ENCODE peak calls at places on chromosomes 12 and 14, in five cellular contexts. S, O, Z, E and D are unnamed samples.

GRCh38 chr12:131836193-131836592 is 8.0 kb downstream of the MMP17 start:
- DNase-seq in S (no peak), O (no peak), Z (no peak), E (no peak), D (peak; percentile 40)

GRCh38 chr12:124829008-124829707 is 34.5 kb downstream of the SCARB1 start:
- DNase-seq in S (no peak), O (no peak), Z (no peak), E (peak; percentile 32), D (peak; percentile 3)

GRCh38 chr12:6928703-6929407 is 1.1 kb downstream of the ATN1 start:
- DNase-seq in S (no peak), O (no peak), Z (no peak), E (no peak), D (peak; percentile 47)

GRCh38 chr12:88242939-88243338 is 100.8 kb downstream of the TMTC3 start:
- DNase-seq in S (no peak), O (no peak), Z (no peak), E (no peak), D (no peak)

GRCh38 chr14:52267501-52268190 is at the start of gene PTGDR:
- DNase-seq in S (peak; percentile 73), O (peak; percentile 30), Z (peak; percentile 23), E (no peak), D (peak; percentile 71)

GRCh38 chr12:25840678-25841077 is 117.8 kb upstream of the RASSF8 start:
- DNase-seq in S (no peak), O (no peak), Z (no peak), E (no peak), D (peak; percentile 11)

GRCh38 chr14:52778702-52779101 is 12.7 kb downstream of the GNPNAT1 start:
- DNase-seq in S (no peak), O (no peak), Z (no peak), E (no peak), D (no peak)

GRCh38 chr12:94586589-94587259 is 63.6 kb downstream of the TMCC3 start:
- DNase-seq in S (no peak), O (no peak), Z (no peak), E (no peak), D (no peak)

GRCh38 chr12:45934956-45935355 is 55.4 kb downstream of the SCAF11 start:
- DNase-seq in S (no peak), O (no peak), Z (no peak), E (no peak), D (no peak)

DNA sequence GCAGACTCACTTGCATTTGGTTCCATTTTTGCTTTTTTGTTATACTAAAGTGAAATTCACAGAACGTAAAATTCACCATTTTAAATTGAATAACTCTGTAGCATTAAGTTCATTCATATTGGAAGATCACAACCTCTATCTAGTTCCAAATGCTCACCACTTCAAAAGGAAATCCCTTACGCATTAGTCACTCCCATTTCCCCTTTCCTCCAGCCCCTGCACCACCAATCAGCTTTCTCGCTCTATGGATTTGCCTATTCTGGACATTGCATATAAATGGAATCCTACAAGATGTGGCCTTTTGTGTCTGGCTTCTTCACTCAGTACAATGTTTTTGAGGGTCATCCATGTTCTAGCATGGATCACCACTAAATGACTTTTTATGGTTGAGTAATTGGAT is 294.5 kb downstream of the KSR2 start:
- DNase-seq in S (no peak), O (no peak), Z (no peak), E (no peak), D (no peak)
- H3K4me3 ChIP-seq in S (no peak overlapping the region), O (no peak overlapping the region), Z (no peak overlapping the region), E (no peak overlapping the region), D (no peak overlapping the region)

DNA sequence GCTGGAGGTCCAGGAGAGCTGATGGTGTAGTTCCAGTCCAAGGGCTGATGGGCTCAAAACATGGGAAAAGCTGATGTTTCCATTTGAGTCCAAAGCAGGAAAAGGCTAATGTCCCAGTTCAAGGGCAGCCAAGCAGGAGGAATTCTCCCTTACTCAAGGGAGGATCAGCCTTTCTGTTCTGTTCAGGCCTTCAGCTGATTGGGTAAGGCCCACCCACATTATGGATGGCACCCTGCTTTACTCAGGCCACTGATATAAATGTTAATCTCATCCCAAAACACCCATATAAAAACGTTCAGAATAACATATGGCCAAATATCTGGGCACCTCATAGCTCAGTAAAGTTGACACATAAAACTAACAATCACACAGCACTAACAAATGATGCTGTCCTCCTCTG is 64.1 kb downstream of the SAMD4A start:
- DNase-seq in S (no peak), O (no peak), Z (no peak), E (no peak), D (no peak)
- H3K4me1 ChIP-seq in S (peaks cover 34% of the 10 kb centered on the region), O (peaks cover 16% of the 10 kb centered on the region), Z (peaks cover 38% of the 10 kb centered on the region), E (peaks cover 22% of the 10 kb centered on the region), D (peaks cover 11% of the 10 kb centered on the region)

GRCh38 chr12:4134434-4134762 is 139.2 kb upstream of the CCND2 start:
- DNase-seq in S (no peak), O (no peak), Z (no peak), E (no peak), D (no peak)
- H3K4me3 ChIP-seq in S (no peak overlapping the region), O (no peak overlapping the region), Z (no peak overlapping the region), E (no peak overlapping the region), D (no peak overlapping the region)

GRCh38 chr12:9027156-9027555 is 37.8 kb downstream of the KLRG1 start:
- DNase-seq in S (no peak), O (no peak), Z (no peak), E (no peak), D (no peak)

GRCh38 chr12:9024512-9024911 is 35.2 kb downstream of the KLRG1 start:
- DNase-seq in S (no peak), O (no peak), Z (no peak), E (no peak), D (no peak)

DNA sequence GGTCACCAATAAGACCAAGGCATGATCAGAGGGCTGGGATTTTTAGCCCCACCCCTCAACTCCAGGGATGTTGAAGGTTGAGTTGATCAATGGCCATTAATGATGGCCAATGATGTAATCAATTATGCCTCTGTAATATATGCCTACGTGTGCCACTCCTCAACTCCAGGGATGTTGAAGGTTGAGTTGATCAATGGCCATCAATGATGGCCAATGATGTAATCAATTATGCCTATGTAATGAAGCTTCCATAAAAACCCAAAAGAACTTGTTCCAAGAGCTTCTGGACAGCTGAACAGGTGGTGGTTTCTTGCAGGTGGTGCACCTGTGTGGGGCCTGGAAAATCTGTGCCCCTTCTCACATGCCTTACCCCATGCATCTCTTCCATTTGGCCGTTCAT is 33.2 kb downstream of the KLRG1 start:
- DNase-seq in S (no peak), O (no peak), Z (no peak), E (no peak), D (no peak)
- H3K4me1 ChIP-seq in S (peaks cover 50% of the 10 kb centered on the region), O (no peaks in the 10 kb centered on the region), Z (peaks cover 55% of the 10 kb centered on the region), E (no peaks in the 10 kb centered on the region), D (no peaks in the 10 kb centered on the region)

DNA sequence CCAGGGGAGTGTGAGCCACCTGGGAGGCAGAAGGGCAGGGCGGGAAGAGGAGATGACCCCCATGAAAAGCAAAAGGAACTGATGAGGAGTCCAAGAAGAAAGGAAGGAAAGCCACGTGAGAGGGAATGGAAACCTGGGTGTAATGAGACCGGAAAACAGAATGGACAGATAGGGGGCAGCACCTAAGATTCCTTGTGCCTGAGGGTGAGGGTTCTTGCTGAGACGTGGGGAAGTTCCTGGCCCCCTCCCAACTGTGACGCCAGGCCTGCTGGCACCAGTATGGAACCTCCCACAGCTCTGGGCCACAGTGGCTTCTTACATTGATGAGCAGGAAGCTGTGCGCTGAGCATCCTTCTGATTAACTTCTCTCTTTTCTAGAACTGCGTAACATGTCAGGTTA is 30.8 kb downstream of the TTC7B start:
- DNase-seq in S (no peak), O (no peak), Z (no peak), E (peak; percentile 76), D (peak; percentile 87)
- H3K4me3 ChIP-seq in S (no peak overlapping the region), O (no peak overlapping the region), Z (no peak overlapping the region), E (no peak overlapping the region), D (no peak overlapping the region)

DNA sequence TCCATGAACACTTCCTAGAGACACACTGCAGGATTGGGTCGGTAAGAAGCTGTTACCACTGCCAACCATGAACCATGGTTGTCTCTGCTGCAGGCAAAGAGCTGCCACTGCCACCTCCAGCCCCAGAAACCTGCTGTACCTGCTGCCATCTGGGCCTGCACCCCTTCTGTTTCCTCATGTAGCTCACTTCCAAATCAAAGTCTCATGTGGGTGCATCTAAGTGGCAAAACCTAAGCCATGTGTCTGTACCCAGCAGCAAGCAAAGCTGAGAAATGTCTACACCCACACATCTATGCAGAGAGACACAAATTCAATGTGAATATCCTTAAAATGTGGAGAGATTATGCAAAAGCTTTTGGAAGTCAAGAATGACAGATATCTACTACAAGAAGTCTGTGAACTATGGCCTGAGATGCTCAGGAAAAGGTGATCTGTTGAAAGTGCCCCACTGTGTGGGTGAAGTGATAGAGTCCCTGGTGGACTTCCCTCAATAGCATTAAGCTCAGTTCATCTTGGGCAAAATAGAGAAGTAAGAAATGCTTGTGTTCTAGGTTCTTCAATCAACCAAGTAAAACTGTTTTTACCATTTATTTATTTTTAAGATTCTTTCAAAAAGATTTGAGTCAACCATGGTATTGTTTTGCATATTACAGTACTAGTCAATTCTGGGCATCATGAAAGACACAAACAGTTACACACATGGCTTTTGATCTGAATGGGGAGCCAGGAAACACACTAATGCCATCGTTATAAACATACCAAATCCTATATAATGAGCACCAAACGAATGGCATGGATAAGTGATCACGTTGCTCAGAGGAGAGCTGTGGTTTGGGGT is 64.4 kb downstream of the FOS start:
- DNase-seq in S (no peak), O (no peak), Z (no peak), E (no peak), D (no peak)
- H3K4me1 ChIP-seq in S (no peaks in the 10 kb centered on the region), O (no peaks in the 10 kb centered on the region), Z (no peaks in the 10 kb centered on the region), E (peaks cover 13% of the 10 kb centered on the region), D (peaks cover 22% of the 10 kb centered on the region)

DNA sequence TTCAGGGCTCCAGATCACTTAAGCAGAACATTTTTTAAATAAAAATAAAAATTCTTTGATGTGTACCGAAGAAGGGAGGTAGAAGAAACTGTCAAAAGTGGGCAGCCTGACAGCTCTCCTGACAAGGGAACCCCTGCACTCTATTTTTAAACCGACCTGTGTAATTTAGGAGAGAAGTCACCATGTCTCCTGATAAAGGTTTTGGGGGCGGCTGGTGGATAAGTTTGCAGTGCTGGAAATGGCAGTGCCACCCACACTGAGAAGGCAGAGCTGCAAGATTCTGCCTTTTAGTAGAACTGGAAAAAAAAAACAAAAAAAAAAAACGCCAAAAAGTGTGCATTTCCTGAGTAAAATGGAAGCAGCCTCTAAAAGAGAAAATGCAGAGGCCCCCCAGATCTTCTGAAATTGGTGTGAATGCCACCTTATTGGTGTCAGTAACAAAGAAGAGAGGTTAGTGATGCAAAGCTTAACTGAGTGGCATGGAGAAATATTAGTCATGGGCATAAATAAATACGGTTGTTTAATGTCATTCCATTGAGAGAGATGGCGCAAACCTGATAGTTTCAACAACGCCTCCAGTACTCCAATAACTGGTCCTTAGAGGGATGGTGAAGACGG is 24.7 kb downstream of the DUSP6 start:
- DNase-seq in S (no peak), O (no peak), Z (no peak), E (no peak), D (no peak)
- H3K4me3 ChIP-seq in S (no peak overlapping the region), O (no peak overlapping the region), Z (no peak overlapping the region), E (no peak overlapping the region), D (no peak overlapping the region)